ENCODE peak calls at places on chromosomes 16 and 17, in seven cellular contexts. S, T, X, F, I, J and V are unnamed samples.
A peak's percentile ranks its signal among the peaks of the same experiment; 100 is the strongest.

GRCh38 chr16:84507011-84507982 is 2.8 kb upstream of the MEAK7 start:
- DNase-seq in X (no peak), S (no peak), F (no peak), T (no peak), I (no peak), J (peak; percentile 45), V (no peak)

GRCh38 chr17:55433029-55433628 is 11.5 kb upstream of the MMD start:
- DNase-seq in I (peak; percentile 83), J (no peak), T (no peak), F (peak; percentile 99), S (peak; percentile 97), X (peak; percentile 75), V (no peak)

GRCh38 chr16:56711862-56712261 is 18.1 kb upstream of the NUP93 start:
- DNase-seq in X (no peak), S (no peak), F (no peak), I (no peak), T (no peak), J (no peak), V (no peak)

GRCh38 chr17:35088911-35089845 is 25.7 kb upstream of the RFFL start:
- DNase-seq in T (peak; percentile 75), X (peak; percentile 84), S (peak; percentile 82), J (no peak), F (peak; percentile 83), I (no peak), V (peak; percentile 77)

GRCh38 chr17:68542698-68543463 is 30.7 kb downstream of the PRKAR1A start:
- DNase-seq in S (no peak), J (no peak), X (no peak), I (no peak), T (no peak), F (peak; percentile 99), V (no peak)

GRCh38 chr16:50718061-50718760 is 23.7 kb upstream of the CYLD start:
- DNase-seq in F (no peak), T (no peak), X (no peak), S (no peak), I (no peak), J (no peak), V (no peak)

GRCh38 chr16:9302102-9302501 is 210.7 kb downstream of the HAPSTR1 start:
- DNase-seq in S (no peak), F (no peak), I (no peak), J (no peak), T (no peak), X (no peak), V (no peak)

GRCh38 chr17:44558349-44559287 is 1.3 kb downstream of the FZD2 start:
- DNase-seq in J (no peak), T (peak; percentile 56), F (no peak), X (no peak), I (no peak), S (no peak), V (no peak)

GRCh38 chr16:4675864-4676786 is 17.2 kb upstream of the NUDT16L1 start:
- DNase-seq in J (no peak), F (no peak), T (no peak), I (no peak), X (no peak), S (no peak), V (no peak)

GRCh38 chr17:78040561-78041400 is 82.3 kb downstream of the TNRC6C start:
- DNase-seq in F (peak; percentile 80), I (no peak), X (no peak), T (peak; percentile 65), S (peak; percentile 67), J (peak; percentile 21), V (peak; percentile 81)

GRCh38 chr16:20327444-20328041 is at the start of gene GP2:
- DNase-seq in I (no peak), S (no peak), X (no peak), T (no peak), F (no peak), J (no peak), V (no peak)

GRCh38 chr16:30096862-30097563 is 1.0 kb upstream of the YPEL3 start:
- DNase-seq in J (no peak), I (no peak), X (no peak), S (peak; percentile 15), F (no peak), T (no peak), V (no peak)

GRCh38 chr17:73404246-73404645 is 92.4 kb upstream of the CDC42EP4 start:
- DNase-seq in T (no peak), S (no peak), X (no peak), I (no peak), J (no peak), F (no peak), V (no peak)

GRCh38 chr17:2343421-2343820 is 6.1 kb downstream of the SGSM2 start:
- DNase-seq in T (no peak), F (peak; percentile 72), X (peak; percentile 29), I (no peak), S (peak; percentile 21), J (no peak), V (no peak)

GRCh38 chr16:3977376-3977775 is 96.9 kb upstream of the CREBBP start:
- DNase-seq in X (no peak), I (no peak), S (no peak), J (no peak), T (no peak), F (no peak), V (no peak)

GRCh38 chr17:36550491-36551417 is 6.0 kb downstream of the GGNBP2 start:
- DNase-seq in T (no peak), X (no peak), I (no peak), F (no peak), J (peak; percentile 61), S (no peak), V (no peak)

GRCh38 chr17:67520282-67520906 is 143.3 kb downstream of the PITPNC1 start:
- DNase-seq in F (no peak), I (no peak), X (no peak), S (no peak), J (no peak), T (peak; percentile 84), V (no peak)

GRCh38 chr17:58235821-58236220 is 2.6 kb upstream of the LPO start:
- DNase-seq in X (no peak), F (no peak), T (no peak), S (no peak), I (no peak), J (no peak), V (no peak)
- H3K27me3 ChIP-seq in X (peaks cover 91% of the 10 kb centered on the region), F (peaks cover 65% of the 10 kb centered on the region), T (peaks cover 12% of the 10 kb centered on the region), S (peaks cover 5% of the 10 kb centered on the region), I (peaks cover 17% of the 10 kb centered on the region), J (peaks cover 3% of the 10 kb centered on the region), V (peaks cover 27% of the 10 kb centered on the region)

DNA sequence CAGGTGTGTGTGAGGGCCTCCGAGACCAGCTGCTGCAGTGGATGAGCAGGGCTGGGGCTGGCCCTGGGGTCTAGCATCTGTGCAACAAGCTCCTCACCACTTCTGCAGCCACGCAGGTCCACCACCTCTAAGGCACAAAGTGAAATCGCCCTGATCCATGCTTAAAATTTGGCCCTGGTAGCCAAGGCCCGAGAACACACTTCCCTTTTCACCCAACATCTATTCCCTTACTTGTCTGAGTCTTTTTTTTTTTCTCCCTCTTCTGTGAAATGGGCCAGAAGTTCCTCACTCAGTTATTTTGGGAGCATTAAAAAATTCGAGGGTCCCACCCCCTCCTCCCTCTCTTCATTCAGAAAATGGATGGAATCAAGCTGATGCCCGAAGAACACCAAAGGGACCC is 47.9 kb downstream of the LDHD start:
- DNase-seq in J (no peak), T (no peak), X (no peak), I (no peak), F (no peak), S (no peak), V (no peak)
- TF ChIP-seq EZH2 in J (no peak), T (no peak), X (no peak), I (no peak), F (no peak), S (no peak), V (no peak)

DNA sequence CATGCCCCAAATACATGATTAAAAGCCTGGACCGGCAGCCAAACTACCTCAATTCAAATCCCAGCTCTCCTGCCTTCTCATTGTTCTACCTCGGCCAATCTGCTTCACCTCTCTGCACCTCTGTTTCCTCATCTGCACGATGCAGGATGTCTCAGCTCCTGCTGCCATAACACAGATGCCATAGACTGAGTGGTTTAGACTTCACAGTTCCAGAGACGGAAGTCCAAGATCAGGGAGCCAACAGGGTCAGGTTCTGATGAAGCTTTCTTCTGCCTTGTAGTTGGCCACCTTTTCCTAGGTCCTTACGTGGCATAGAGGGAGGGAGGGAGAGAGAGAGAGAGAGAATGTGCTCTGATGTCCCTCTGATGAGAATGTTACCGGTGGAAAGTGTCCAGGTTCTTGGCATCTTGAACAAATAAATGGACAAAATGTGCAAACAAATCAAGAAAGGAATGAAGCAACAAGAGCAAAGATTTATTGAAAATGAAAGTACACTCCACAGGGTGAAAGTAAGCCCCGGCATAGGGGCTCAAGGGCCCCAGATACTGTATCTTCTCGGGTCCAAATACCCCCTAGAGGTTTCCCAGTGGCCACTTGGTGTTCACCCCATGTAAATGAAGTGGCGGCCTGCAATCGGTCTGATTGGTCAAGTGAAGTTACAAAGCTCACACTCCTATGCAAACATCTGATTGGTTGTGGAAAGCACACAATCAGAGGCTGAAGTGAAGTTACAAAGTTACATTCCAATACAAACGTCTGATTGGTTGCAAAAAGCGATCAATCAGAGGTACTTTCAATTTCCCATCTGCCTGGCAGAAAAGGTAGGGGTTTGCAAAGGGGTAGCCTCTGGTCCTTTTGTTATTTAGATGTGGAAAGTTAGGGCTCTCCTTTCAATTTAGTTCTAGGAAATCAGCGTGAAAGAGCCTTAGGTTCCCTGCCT is 43.3 kb upstream of the ZCCHC14 start:
- DNase-seq in J (no peak), S (no peak), T (no peak), X (no peak), I (no peak), F (no peak), V (no peak)
- H3K36me3 ChIP-seq in J (no peaks in the 10 kb centered on the region), S (no peaks in the 10 kb centered on the region), T (no peaks in the 10 kb centered on the region), X (no peaks in the 10 kb centered on the region), I (no peaks in the 10 kb centered on the region), F (no peaks in the 10 kb centered on the region), V (no peaks in the 10 kb centered on the region)

GRCh38 chr17:8189711-8190477 is at the start of gene BORCS6:
- DNase-seq in T (peak; percentile 98), F (peak; percentile 93), X (peak; percentile 96), S (peak; percentile 97), I (peak; percentile 88), J (peak; percentile 94), V (peak; percentile 99)

GRCh38 chr17:8188408-8188839 is 1.6 kb downstream of the BORCS6 start:
- DNase-seq in J (no peak), X (no peak), T (no peak), S (no peak), I (no peak), F (no peak), V (no peak)

GRCh38 chr17:8187517-8188407 is 2.2 kb downstream of the BORCS6 start:
- DNase-seq in S (peak; percentile 99), J (peak; percentile 97), F (peak; percentile 98), X (peak; percentile 94), T (peak; percentile 100), I (peak; percentile 88), V (peak; percentile 100)

GRCh38 chr17:8190506-8190905 is 526 bp upstream of the BORCS6 start:
- DNase-seq in F (no peak), S (no peak), T (no peak), J (no peak), X (no peak), I (no peak), V (no peak)

DNA sequence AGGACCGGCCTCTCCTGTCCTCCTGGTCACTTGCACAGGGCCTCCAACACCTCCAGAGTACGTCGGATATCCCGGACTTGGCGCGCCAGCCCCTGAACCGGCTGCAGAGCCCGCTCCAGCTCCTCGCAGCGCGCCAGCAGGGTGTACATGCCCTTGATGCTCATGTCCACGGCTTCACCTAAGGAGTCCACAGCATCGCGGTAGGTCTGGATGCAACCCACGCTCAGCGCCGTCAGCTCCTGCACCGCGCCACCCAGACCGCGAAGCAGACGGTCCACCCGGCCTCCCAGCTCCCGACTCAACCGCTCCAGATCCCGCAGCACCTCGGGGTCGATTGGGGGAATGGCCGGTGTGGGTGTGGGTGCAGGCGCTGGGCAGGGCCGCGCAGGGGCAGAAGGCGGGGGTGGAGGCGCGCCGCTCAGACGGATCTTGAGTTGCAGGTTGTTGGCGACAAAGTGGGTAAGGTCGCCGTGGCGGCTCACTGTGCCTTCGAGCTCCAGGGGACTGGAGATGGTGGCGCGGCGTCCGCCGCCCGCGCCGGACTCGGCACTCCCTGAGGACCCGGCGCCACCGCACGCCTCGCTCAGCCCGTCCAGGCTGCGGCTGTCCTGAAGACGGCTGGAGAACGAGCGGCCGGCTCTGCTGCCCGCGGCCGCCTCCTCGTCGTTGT is 804 bp downstream of the BORCS6 start:
- DNase-seq in T (peak; percentile 10), F (no peak), X (no peak), J (no peak), S (no peak), I (no peak), V (no peak)
- H3K27me3 ChIP-seq in T (no peaks in the 10 kb centered on the region), F (no peaks in the 10 kb centered on the region), X (no peaks in the 10 kb centered on the region), J (no peaks in the 10 kb centered on the region), S (no peaks in the 10 kb centered on the region), I (no peaks in the 10 kb centered on the region), V (no peaks in the 10 kb centered on the region)